ENCODE peak calls at places on chromosomes 13 and 19, in four cellular contexts. One of them, this sample, is unnamed.

GRCh38 chr13:49669735-49670309 is 21.5 kb downstream of the EBPL start:
- DNase-seq in H1: peak
- DNase-seq in K562: peak
- DNase-seq in HepG2: peak
- DNase-seq in this sample: peak

GRCh38 chr19:7611541-7612279 is 16.0 kb downstream of the CAMSAP3 start:
- DNase-seq in HepG2: no peak
- DNase-seq in H1: no peak
- DNase-seq in K562: peak
- DNase-seq in this sample: no peak

GRCh38 chr19:1860821-1861598 is 2.4 kb downstream of the KLF16 start:
- DNase-seq in HepG2: no peak
- DNase-seq in H1: no peak
- DNase-seq in K562: no peak
- DNase-seq in this sample: no peak

GRCh38 chr19:47257411-47258169 is 1.3 kb downstream of the CCDC9 start:
- DNase-seq in HepG2: no peak
- DNase-seq in K562: no peak
- DNase-seq in H1: no peak
- DNase-seq in this sample: no peak

GRCh38 chr13:99816321-99816720 is 155.2 kb downstream of the ZIC5 start:
- DNase-seq in H1: no peak
- DNase-seq in K562: no peak
- DNase-seq in HepG2: no peak
- DNase-seq in this sample: no peak

GRCh38 chr19:42693760-42694350 is 46.4 kb downstream of the PSG3 start:
- DNase-seq in HepG2: peak
- DNase-seq in K562: peak
- DNase-seq in H1: no peak
- DNase-seq in this sample: peak

GRCh38 chr13:35714096-35714495 is 237.6 kb upstream of the MAB21L1 start:
- DNase-seq in H1: no peak
- DNase-seq in K562: no peak
- DNase-seq in HepG2: no peak
- DNase-seq in this sample: no peak

GRCh38 chr13:106318941-106319411 is 216.5 kb downstream of the EFNB2 start:
- DNase-seq in HepG2: no peak
- DNase-seq in H1: no peak
- DNase-seq in K562: no peak
- DNase-seq in this sample: peak

GRCh38 chr19:16594131-16594586 is 21.9 kb upstream of the SLC35E1 start:
- DNase-seq in K562: no peak
- DNase-seq in H1: no peak
- DNase-seq in HepG2: no peak
- DNase-seq in this sample: no peak

GRCh38 chr19:28294395-28294794 is 918.6 kb downstream of the UQCRFS1 start:
- DNase-seq in H1: no peak
- DNase-seq in K562: no peak
- DNase-seq in HepG2: no peak
- DNase-seq in this sample: no peak

GRCh38 chr13:61954092-61954491 is 538.4 kb upstream of the PCDH20 start:
- DNase-seq in H1: no peak
- DNase-seq in HepG2: peak
- DNase-seq in K562: no peak
- DNase-seq in this sample: peak

GRCh38 chr13:98486412-98486811 is 90.5 kb downstream of the STK24 start:
- DNase-seq in H1: no peak
- DNase-seq in HepG2: no peak
- DNase-seq in K562: no peak
- DNase-seq in this sample: no peak

GRCh38 chr13:72431981-72432617 is 295.3 kb downstream of the MZT1 start:
- DNase-seq in H1: no peak
- DNase-seq in K562: no peak
- DNase-seq in HepG2: no peak
- DNase-seq in this sample: no peak

GRCh38 chr13:75101997-75102720 is 379.8 kb downstream of the TBC1D4 start:
- DNase-seq in HepG2: no peak
- DNase-seq in H1: no peak
- DNase-seq in K562: no peak
- DNase-seq in this sample: no peak

GRCh38 chr19:42420055-42420544 is 7.1 kb downstream of the LIPE start:
- DNase-seq in H1: peak
- DNase-seq in K562: peak
- DNase-seq in HepG2: peak
- DNase-seq in this sample: peak

GRCh38 chr19:17842663-17843313 is 5.0 kb downstream of the JAK3 start:
- DNase-seq in H1: no peak
- DNase-seq in K562: no peak
- DNase-seq in HepG2: no peak
- DNase-seq in this sample: no peak

GRCh38 chr13:112456138-112457056 is 80.2 kb downstream of the SPACA7 start:
- DNase-seq in K562: no peak
- DNase-seq in H1: peak
- DNase-seq in HepG2: no peak
- DNase-seq in this sample: no peak

DNA sequence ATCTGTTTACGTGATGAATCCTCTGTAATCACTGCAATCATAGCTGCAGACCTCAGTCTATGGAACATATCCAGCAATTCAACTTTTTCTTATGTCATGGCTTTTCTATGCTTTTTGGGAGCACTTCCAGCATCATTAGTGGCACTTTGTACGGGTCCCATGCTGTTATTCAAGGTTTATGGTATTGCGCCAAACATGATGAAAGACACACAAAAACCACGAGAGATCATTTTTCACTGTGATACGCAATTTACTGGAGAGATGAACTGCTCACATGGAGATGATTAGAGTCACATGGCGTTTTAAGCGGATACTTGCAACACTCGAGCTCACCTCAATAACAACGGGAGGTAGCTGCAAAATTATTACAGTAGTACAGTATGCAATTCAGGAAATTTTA is 2101.7 kb upstream of the PCDH20 start:
- DNase-seq in K562: no peak
- DNase-seq in H1: no peak
- DNase-seq in HepG2: no peak
- DNase-seq in this sample: no peak
- TF ChIP-seq SRF in K562: no peak
- TF ChIP-seq SRF in H1: no peak
- TF ChIP-seq SRF in HepG2: no peak
- TF ChIP-seq SRF in this sample: no peak

DNA sequence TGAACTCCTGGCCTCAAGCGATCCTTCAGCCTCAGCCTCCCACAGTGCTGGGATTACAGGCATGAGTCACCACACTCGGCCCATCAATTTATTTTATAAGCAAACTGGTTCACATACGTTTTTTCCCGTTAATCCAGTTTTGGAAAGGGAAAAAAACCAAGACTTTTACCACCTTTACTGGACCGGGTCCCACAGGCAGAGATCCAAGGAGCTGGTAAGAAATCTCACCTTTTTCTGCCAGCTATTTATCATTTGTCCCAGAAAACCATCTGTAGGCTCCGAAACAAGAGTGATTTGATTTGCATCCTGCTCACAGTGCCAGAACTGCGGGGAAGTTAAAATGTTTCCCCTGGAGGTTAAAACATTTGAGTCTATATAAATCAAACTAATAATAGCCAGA is 6.3 kb upstream of the FUT2 start:
- DNase-seq in K562: no peak
- DNase-seq in H1: no peak
- DNase-seq in HepG2: no peak
- DNase-seq in this sample: no peak
- TF ChIP-seq SRF in K562: no peak
- TF ChIP-seq SRF in H1: no peak
- TF ChIP-seq SRF in HepG2: no peak
- TF ChIP-seq SRF in this sample: no peak

DNA sequence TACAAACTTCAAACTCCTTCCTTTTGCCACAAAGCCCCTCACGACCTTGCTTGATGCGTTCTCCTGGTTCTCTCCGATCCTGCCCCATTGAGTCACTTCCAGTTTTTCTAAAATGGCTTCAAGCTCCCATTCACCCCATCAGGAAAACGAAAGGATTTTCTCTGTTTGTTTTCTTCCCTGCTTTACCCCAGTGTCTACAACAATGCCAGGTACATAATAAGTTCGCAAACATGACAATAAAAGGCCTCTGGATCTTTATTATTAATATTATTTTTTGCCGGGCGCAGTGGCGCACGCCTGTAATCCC is 824 bp upstream of the SERTAD3 start:
- DNase-seq in K562: no peak
- DNase-seq in HepG2: no peak
- DNase-seq in H1: no peak
- DNase-seq in this sample: no peak
- TF ChIP-seq SRF in K562: no peak
- TF ChIP-seq SRF in HepG2: no peak
- TF ChIP-seq SRF in H1: no peak
- TF ChIP-seq SRF in this sample: no peak

GRCh38 chr13:81760316-81760715 is 1419.4 kb upstream of the SPRY2 start:
- DNase-seq in K562: no peak
- DNase-seq in H1: no peak
- DNase-seq in HepG2: no peak
- DNase-seq in this sample: no peak
- TF ChIP-seq SRF in K562: no peak
- TF ChIP-seq SRF in H1: no peak
- TF ChIP-seq SRF in HepG2: no peak
- TF ChIP-seq SRF in this sample: no peak

DNA sequence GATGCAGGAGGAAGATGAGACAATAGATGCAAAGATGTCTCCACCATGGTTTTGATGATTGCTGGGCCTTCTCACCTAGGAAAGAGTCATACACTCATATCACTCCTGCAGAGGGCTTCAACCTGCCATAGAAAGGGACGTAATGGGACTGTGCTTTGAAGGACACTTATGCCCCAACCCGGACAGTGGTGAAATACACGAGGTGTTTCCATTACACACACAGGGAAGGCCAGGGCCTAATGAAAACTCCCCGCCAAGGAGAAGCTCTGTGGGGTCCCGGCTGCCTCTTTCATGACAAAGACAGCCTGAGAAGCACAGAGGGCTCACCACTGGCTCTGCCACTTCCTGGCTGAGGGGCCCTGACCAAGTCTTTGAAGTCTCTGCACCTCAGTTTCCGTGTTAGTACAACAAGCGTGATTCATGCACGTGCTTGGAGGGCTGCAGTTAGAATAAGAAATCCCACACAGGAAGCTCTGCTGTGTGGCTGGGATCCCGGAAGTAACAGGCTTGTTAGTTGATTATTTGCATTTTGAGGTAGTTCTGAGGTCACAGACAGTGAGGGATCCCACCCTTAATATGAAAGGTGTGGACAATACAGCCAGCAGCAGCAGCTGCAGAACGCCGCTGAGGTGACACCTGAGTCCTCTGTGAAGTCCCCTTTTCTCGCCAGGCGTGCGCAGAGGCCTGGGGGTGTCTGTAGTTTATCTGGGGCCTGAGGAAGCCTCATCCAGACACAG is 61.8 kb upstream of the ATP12A start:
- DNase-seq in K562: no peak
- DNase-seq in HepG2: no peak
- DNase-seq in H1: no peak
- DNase-seq in this sample: no peak
- TF ChIP-seq SRF in K562: no peak
- TF ChIP-seq SRF in HepG2: no peak
- TF ChIP-seq SRF in H1: no peak
- TF ChIP-seq SRF in this sample: no peak

DNA sequence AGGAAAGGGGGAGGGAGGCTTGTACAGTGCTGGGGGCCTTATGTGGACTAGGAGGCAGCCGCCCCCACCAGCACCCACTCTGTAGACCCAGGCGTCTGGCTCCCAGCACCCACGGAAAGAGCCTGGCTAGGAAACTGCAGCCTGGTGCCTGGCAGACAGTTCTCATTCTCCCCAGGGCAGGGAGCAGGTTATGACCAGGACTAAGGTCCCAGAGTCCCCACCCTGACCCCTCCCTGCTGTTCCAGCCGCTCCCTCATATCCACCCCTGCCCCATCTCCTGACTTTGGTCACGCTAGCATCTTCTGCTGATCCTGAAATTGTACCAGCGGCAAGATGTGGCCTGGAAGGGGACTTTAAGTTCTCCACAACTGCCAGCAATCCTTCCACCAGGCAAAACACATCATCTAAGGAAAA is at the start of gene FXYD3:
- DNase-seq in H1: no peak
- DNase-seq in K562: no peak
- DNase-seq in HepG2: no peak
- DNase-seq in this sample: no peak
- TF ChIP-seq SRF in H1: no peak
- TF ChIP-seq SRF in K562: no peak
- TF ChIP-seq SRF in HepG2: no peak
- TF ChIP-seq SRF in this sample: no peak

This sample was measured in HCT116.